ENCODE peak calls at places on chromosomes 4 and X, in seven cellular contexts. R is T1000, A is NCI-H1694 treated with DMSO at 0.1 percent for 48 hours, K is activated T-cell treated with anti-CD3 and anti-CD28 coated beads for 1 hour, N is EL, J is amygdala, L is Kasumi-1. O is an unnamed sample.
A peak's percentile ranks its signal among the peaks of the same experiment; 100 is the strongest.

GRCh38 chr4:145525291-145525740 is 43.7 kb downstream of the SMAD1 start:
- DNase-seq in R (no peak), J (no peak), N (no peak), L (no peak), A (no peak), K (no peak), O (peak; percentile 48)

GRCh38 chr4:114599231-114600065 is 841 bp downstream of the UGT8 start:
- DNase-seq in L (no peak), N (no peak), K (no peak), A (peak; percentile 4), J (no peak), R (no peak), O (peak; percentile 61)

GRCh38 chr4:17448689-17449088 is 63.2 kb downstream of the QDPR start:
- DNase-seq in L (peak; percentile 8), R (no peak), J (no peak), K (no peak), N (peak; percentile 23), A (no peak), O (no peak)

GRCh38 chr4:95213361-95213760 is 335.4 kb downstream of the UNC5C start:
- DNase-seq in R (no peak), K (no peak), N (no peak), A (no peak), J (no peak), L (no peak), O (no peak)

GRCh38 chr4:48575964-48576363 is 85.9 kb downstream of the ZAR1 start:
- DNase-seq in N (peak; percentile 44), K (no peak), J (no peak), A (no peak), L (no peak), R (no peak), O (no peak)

GRCh38 chr4:184281231-184282139 is 63.8 kb upstream of the ENPP6 start:
- DNase-seq in N (no peak), L (no peak), R (no peak), A (no peak), J (no peak), K (no peak), O (no peak)

GRCh38 chr4:140937866-140938265 is 181.7 kb upstream of the TBC1D9 start:
- DNase-seq in J (no peak), R (peak; percentile 2), N (peak; percentile 93), L (no peak), K (no peak), A (no peak), O (no peak)

GRCh38 chr4:153222790-153223417 is 18.7 kb downstream of the TRIM2 start:
- DNase-seq in K (peak; percentile 8), N (peak; percentile 54), J (peak; percentile 46), L (peak; percentile 31), A (no peak), R (peak; percentile 23), O (peak; percentile 78)

GRCh38 chr4:99708551-99708950 is 50.9 kb upstream of the C4orf54 start:
- DNase-seq in N (no peak), A (no peak), K (no peak), R (no peak), J (no peak), L (no peak), O (no peak)

GRCh38 chr4:135917016-135917415 is 1615.3 kb downstream of the PCDH18 start:
- DNase-seq in A (peak; percentile 19), R (no peak), K (no peak), L (no peak), J (no peak), N (peak; percentile 28), O (no peak)

GRCh38 chr4:169201144-169202124 is 69.3 kb downstream of the SH3RF1 start:
- DNase-seq in J (no peak), K (no peak), L (no peak), A (no peak), R (no peak), N (no peak), O (no peak)

GRCh38 chr4:86972997-86973396 is 38.2 kb downstream of the AFF1 start:
- DNase-seq in L (peak; percentile 24), N (peak; percentile 1), A (no peak), R (no peak), K (no peak), J (no peak), O (no peak)

GRCh38 chr4:98522603-98523395 is 135.6 kb downstream of the TSPAN5 start:
- DNase-seq in K (no peak), L (no peak), A (no peak), J (no peak), N (peak; percentile 92), R (no peak), O (peak; percentile 61)

GRCh38 chr4:95317124-95317820 is 231.5 kb downstream of the UNC5C start:
- DNase-seq in K (no peak), A (no peak), N (no peak), R (no peak), J (no peak), L (no peak), O (peak; percentile 44)

GRCh38 chrX:23246001-23246400 is 88.6 kb upstream of the PTCHD1 start:
- DNase-seq in L (no peak), A (no peak), R (peak; percentile 8), J (no peak), N (peak; percentile 8), K (no peak), O (no peak)

GRCh38 chrX:103467870-103468269 is 51.4 kb downstream of the RAB40A start:
- DNase-seq in J (no peak), K (no peak), N (no peak), A (no peak), L (no peak), R (no peak), O (no peak)

GRCh38 chrX:53263597-53264094 is 17.7 kb downstream of the IQSEC2 start:
- DNase-seq in N (peak; percentile 79), L (no peak), R (peak; percentile 67), K (no peak), A (no peak), J (no peak), O (no peak)

GRCh38 chrX:154135458-154136229 is 8.4 kb upstream of the OPN1LW start:
- DNase-seq in J (no peak), A (no peak), N (no peak), L (no peak), K (no peak), R (no peak), O (no peak)

GRCh38 chrX:11792461-11793421 is 34.7 kb downstream of the MSL3 start:
- DNase-seq in A (no peak), N (no peak), R (no peak), L (peak; percentile 2), J (no peak), K (peak; percentile 23), O (no peak)

GRCh38 chr4:89294583-89295244 is 12.9 kb downstream of the GPRIN3 start:
- DNase-seq in L (peak; percentile 85), R (no peak), K (no peak), N (no peak), A (no peak), J (no peak), O (no peak)

GRCh38 chr4:172982151-172982590 is 186.4 kb upstream of the GALNT7 start:
- DNase-seq in R (peak; percentile 12), L (no peak), A (no peak), K (no peak), N (peak; percentile 57), J (no peak), O (no peak)

GRCh38 chr4:139711461-139711860 is 45.8 kb downstream of the MGST2 start:
- DNase-seq in R (no peak), J (no peak), L (no peak), K (no peak), A (no peak), N (peak; percentile 47), O (peak; percentile 11)

GRCh38 chr4:54543088-54543795 is 114.5 kb upstream of the KIT start:
- DNase-seq in J (no peak), N (peak; percentile 88), A (no peak), R (no peak), L (no peak), K (no peak), O (no peak)

GRCh38 chr4:4726051-4726450 is 133.4 kb upstream of the MSX1 start:
- DNase-seq in N (no peak), L (no peak), A (no peak), K (no peak), J (no peak), R (no peak), O (no peak)

GRCh38 chr4:40924096-40924792 is 174.5 kb downstream of the NSUN7 start:
- DNase-seq in A (peak; percentile 30), L (peak; percentile 64), R (peak; percentile 74), N (peak; percentile 65), K (peak; percentile 61), J (peak; percentile 28), O (peak; percentile 24)

GRCh38 chr4:161505141-161505540 is 658.7 kb downstream of the FSTL5 start:
- DNase-seq in N (no peak), L (no peak), R (no peak), A (no peak), J (no peak), K (no peak), O (no peak)

GRCh38 chrX:10971176-10971575 is 140.0 kb upstream of the HCCS start:
- DNase-seq in A (no peak), K (no peak), L (no peak), R (no peak), J (no peak), N (no peak), O (no peak)

GRCh38 chr4:110196871-110197420 is 1.5 kb downstream of the ELOVL6 start:
- DNase-seq in K (peak; percentile 48), J (peak; percentile 49), L (peak; percentile 43), A (no peak), R (no peak), N (no peak), O (peak; percentile 47)

GRCh38 chrX:64195862-64196261 is 9.6 kb downstream of the AMER1 start:
- DNase-seq in L (no peak), N (no peak), R (no peak), K (no peak), A (no peak), J (no peak), O (no peak)

GRCh38 chr4:144658908-144659307 is 13.0 kb downstream of the HHIP start:
- DNase-seq in K (no peak), R (no peak), J (no peak), A (no peak), N (peak; percentile 65), L (peak; percentile 29), O (no peak)

GRCh38 chr4:10578027-10578426 is 106.5 kb downstream of the CLNK start:
- DNase-seq in R (no peak), N (no peak), K (no peak), A (no peak), J (no peak), L (no peak), O (no peak)

GRCh38 chrX:22950278-22951266 is 49.2 kb upstream of the DDX53 start:
- DNase-seq in K (no peak), A (no peak), J (no peak), L (no peak), N (peak; percentile 87), R (peak; percentile 6), O (peak; percentile 9)

GRCh38 chr4:62399242-62399641 is 1199.1 kb downstream of the ADGRL3 start:
- DNase-seq in R (no peak), A (no peak), L (no peak), K (no peak), J (no peak), N (no peak), O (no peak)

O was measured in G401.